ENCODE peak calls at places on chromosome 6, in seven cellular contexts. X, K, U, J, C, Z and W are unnamed samples.

GRCh38 chr6:140602431-140602836 is 1228.0 kb upstream of the CITED2 start:
- DNase-seq in J (no peak), U (no peak), K (no peak), C (no peak), Z (no peak), X (no peak), W (no peak)

GRCh38 chr6:84522135-84522535 is 242.3 kb downstream of the TBX18 start:
- DNase-seq in U (no peak), Z (peak; percentile 29), J (no peak), K (no peak), X (no peak), C (no peak), W (peak; percentile 24)

GRCh38 chr6:14354919-14355572 is 237.5 kb downstream of the CD83 start:
- DNase-seq in X (no peak), U (peak; percentile 46), Z (no peak), K (no peak), C (no peak), J (no peak), W (peak; percentile 47)

GRCh38 chr6:148509789-148510581 is 167.3 kb downstream of the SASH1 start:
- DNase-seq in C (no peak), U (peak; percentile 31), J (no peak), K (no peak), Z (no peak), X (no peak), W (no peak)

GRCh38 chr6:11762782-11763459 is 15.7 kb downstream of the ADTRP start:
- DNase-seq in C (no peak), U (no peak), X (no peak), J (no peak), K (no peak), Z (no peak), W (peak; percentile 80)

GRCh38 chr6:70668499-70668812 is 773 bp downstream of the SMAP1 start:
- DNase-seq in J (no peak), K (no peak), C (no peak), X (no peak), U (peak; percentile 31), Z (peak; percentile 47), W (no peak)

GRCh38 chr6:52362443-52363221 is 681 bp downstream of the PAQR8 start:
- DNase-seq in Z (no peak), J (peak; percentile 91), U (peak; percentile 24), X (peak; percentile 62), K (no peak), C (no peak), W (peak; percentile 56)

GRCh38 chr6:105449756-105450390 is 47.0 kb upstream of the PREP start:
- DNase-seq in X (no peak), K (no peak), J (no peak), Z (no peak), U (no peak), C (no peak), W (no peak)

GRCh38 chr6:49653942-49654341 is 17.3 kb upstream of the RHAG start:
- DNase-seq in J (no peak), Z (no peak), K (no peak), X (no peak), C (no peak), U (no peak), W (no peak)

GRCh38 chr6:22952076-22952475 is 382.7 kb downstream of the HDGFL1 start:
- DNase-seq in U (no peak), J (no peak), Z (no peak), X (no peak), K (no peak), C (no peak), W (no peak)

GRCh38 chr6:138403324-138403800 is 661 bp upstream of the HEBP2 start:
- DNase-seq in K (no peak), J (peak; percentile 92), U (peak; percentile 43), C (no peak), Z (no peak), X (peak; percentile 79), W (peak; percentile 39)

GRCh38 chr6:24006246-24006645 is 119.8 kb upstream of the NRSN1 start:
- DNase-seq in K (no peak), U (no peak), C (no peak), J (no peak), Z (no peak), X (no peak), W (no peak)

GRCh38 chr6:47853766-47854165 is 71.9 kb downstream of the OPN5 start:
- DNase-seq in U (no peak), K (no peak), J (no peak), C (no peak), Z (no peak), X (no peak), W (no peak)

GRCh38 chr6:161631676-161632194 is 357.9 kb upstream of the AGPAT4 start:
- DNase-seq in K (no peak), J (no peak), X (no peak), Z (no peak), U (no peak), C (no peak), W (no peak)

GRCh38 chr6:131754715-131755567 is 44.1 kb upstream of the CTAGE9 start:
- DNase-seq in C (no peak), Z (no peak), X (no peak), U (no peak), J (no peak), K (no peak), W (no peak)

GRCh38 chr6:118940770-118941169 is 5.8 kb upstream of the MCM9 start:
- DNase-seq in Z (no peak), J (no peak), K (peak; percentile 87), C (no peak), U (peak; percentile 71), X (no peak), W (no peak)

GRCh38 chr6:90534337-90535025 is 52.4 kb downstream of the MAP3K7 start:
- DNase-seq in U (no peak), X (no peak), J (no peak), Z (no peak), C (no peak), K (no peak), W (no peak)

GRCh38 chr6:140480852-140481251 is 1106.4 kb upstream of the CITED2 start:
- DNase-seq in Z (no peak), X (no peak), C (no peak), K (no peak), J (no peak), U (no peak), W (peak; percentile 13)

GRCh38 chr6:100078509-100078908 is 84.5 kb upstream of the MCHR2 start:
- DNase-seq in X (no peak), J (no peak), Z (peak; percentile 32), C (no peak), K (no peak), U (peak; percentile 16), W (no peak)

GRCh38 chr6:22106445-22106844 is 190.4 kb downstream of the PRL start:
- DNase-seq in K (no peak), X (no peak), C (no peak), Z (no peak), J (no peak), U (no peak), W (no peak)

GRCh38 chr6:163249651-163250101 is 164.8 kb upstream of the QKI start:
- DNase-seq in J (no peak), U (no peak), Z (no peak), X (no peak), K (no peak), C (no peak), W (no peak)

GRCh38 chr6:156991971-156992370 is 214.8 kb downstream of the ARID1B start:
- DNase-seq in Z (no peak), U (no peak), K (no peak), J (no peak), X (no peak), C (no peak), W (no peak)
- H3K27ac ChIP-seq in Z (no peak overlapping the region), U (peak overlapping the region; percentile 27), K (no peak overlapping the region), J (no peak overlapping the region), X (no peak overlapping the region), C (no peak overlapping the region), W (no peak overlapping the region)

GRCh38 chr6:10692965-10693538 is 1.4 kb downstream of the C6orf52 start:
- DNase-seq in J (no peak), X (no peak), Z (no peak), U (no peak), K (no peak), C (no peak), W (no peak)

GRCh38 chr6:10690651-10691445 is 3.6 kb downstream of the C6orf52 start:
- DNase-seq in Z (no peak), C (no peak), U (no peak), K (no peak), J (no peak), X (no peak), W (no peak)

GRCh38 chr6:10696655-10697054 is 1.9 kb downstream of the PAK1IP1 start:
- DNase-seq in J (no peak), X (no peak), K (no peak), C (no peak), U (no peak), Z (no peak), W (no peak)

GRCh38 chr6:10695086-10695657 is 400 bp downstream of the PAK1IP1 start:
- DNase-seq in U (no peak), Z (no peak), X (no peak), J (no peak), C (no peak), K (no peak), W (no peak)

DNA sequence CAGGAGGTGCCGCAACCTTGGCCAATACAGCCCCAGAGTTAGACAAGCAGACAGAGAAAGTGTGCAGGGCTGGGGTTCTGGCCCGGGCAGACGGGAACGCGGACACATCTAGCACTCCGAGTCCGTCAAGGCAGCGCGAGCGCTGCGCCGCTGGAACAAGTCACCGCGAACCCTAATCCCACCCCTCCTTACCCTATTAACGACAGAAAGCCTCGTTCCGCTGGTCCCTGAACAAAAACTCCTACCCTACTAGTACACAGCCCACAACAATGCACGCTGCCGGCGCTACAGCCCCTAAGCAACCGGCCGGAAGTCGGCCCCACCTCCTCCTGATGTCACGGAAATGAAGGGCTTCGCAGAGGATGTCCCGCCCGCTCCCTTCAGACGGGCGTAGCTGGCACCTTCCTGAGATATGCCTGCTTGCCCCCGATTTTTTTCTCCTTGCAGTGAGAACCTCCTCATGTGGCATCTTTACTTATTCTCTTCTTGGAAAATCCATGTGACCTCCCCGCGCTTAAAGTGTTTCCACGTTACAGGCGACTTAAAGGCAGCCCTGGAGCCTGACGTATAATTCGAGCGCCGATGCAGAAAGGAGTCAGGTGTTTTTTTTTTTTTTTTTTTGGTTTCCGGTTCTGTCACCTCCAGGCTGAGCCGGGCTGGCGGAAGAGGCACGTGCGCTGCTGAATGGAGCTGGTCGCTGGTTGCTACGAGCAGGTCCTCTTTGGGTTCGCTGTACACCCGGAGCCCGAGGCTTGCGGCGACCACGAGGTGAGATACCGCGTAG is at the start of the genes C6orf52 and PAK1IP1:
- DNase-seq in K (peak; percentile 96), U (peak; percentile 91), Z (peak; percentile 88), J (peak; percentile 98), C (peak; percentile 78), X (peak; percentile 94), W (peak; percentile 89)
- TF ChIP-seq POLR2A in K (peak; percentile 66), U (peak; percentile 52), Z (peak; percentile 82), J (no peak), C (peak; percentile 92), X (peak; percentile 98), W (peak; percentile 65)

GRCh38 chr6:166612471-166612881 is 14.6 kb downstream of the RPS6KA2 start:
- DNase-seq in U (no peak), K (no peak), J (no peak), Z (no peak), C (no peak), X (no peak), W (peak; percentile 41)
- H3K27ac ChIP-seq in U (no peak overlapping the region), K (no peak overlapping the region), J (peak overlapping the region; percentile 58), Z (no peak overlapping the region), C (peak overlapping the region; percentile 78), X (no peak overlapping the region), W (no peak overlapping the region)

GRCh38 chr6:5260661-5261544 is at the start of the genes FARS2 and LYRM4:
- DNase-seq in K (no peak), Z (peak; percentile 72), U (peak; percentile 84), C (peak; percentile 74), X (peak; percentile 96), J (peak; percentile 98), W (peak; percentile 91)
- TF ChIP-seq POLR2A in K (peak; percentile 42), Z (no peak), U (no peak), C (peak; percentile 24), X (peak; percentile 71), J (no peak), W (peak; percentile 65)